ENCODE peak calls at places on chromosomes 1 and 21, in six cellular contexts. V, X, I, W, Q and J are unnamed samples.

GRCh38 chr21:42997053-42997452 is 22.7 kb downstream of the PKNOX1 start:
- DNase-seq in V (peak; percentile 43), X (no peak), I (no peak), W (no peak), Q (peak; percentile 60), J (no peak)

GRCh38 chr1:41024953-41025352 is 3.4 kb upstream of the SLFNL1 start:
- DNase-seq in V (no peak), X (no peak), I (no peak), W (no peak), Q (no peak), J (no peak)

GRCh38 chr1:115811140-115811828 is 29.6 kb downstream of the NHLH2 start:
- DNase-seq in V (no peak), X (no peak), I (no peak), W (no peak), Q (no peak), J (no peak)

GRCh38 chr21:34704119-34704518 is 35.3 kb downstream of the CLIC6 start:
- DNase-seq in V (peak; percentile 63), X (no peak), I (no peak), W (no peak), Q (no peak), J (no peak)

GRCh38 chr1:167640051-167640450 is 10.0 kb downstream of the RCSD1 start:
- DNase-seq in V (no peak), X (no peak), I (no peak), W (no peak), Q (no peak), J (no peak)

GRCh38 chr21:45640888-45641479 is 2.5 kb upstream of the PCBP3 start:
- DNase-seq in V (peak; percentile 86), X (no peak), I (no peak), W (no peak), Q (no peak), J (no peak)

GRCh38 chr1:210132582-210132981 is 100.0 kb upstream of the SERTAD4 start:
- DNase-seq in V (peak; percentile 44), X (peak; percentile 25), I (no peak), W (no peak), Q (no peak), J (no peak)

GRCh38 chr1:91499904-91500755 is 521 bp upstream of the CDC7 start:
- DNase-seq in V (no peak), X (peak; percentile 88), I (no peak), W (no peak), Q (no peak), J (no peak)

GRCh38 chr1:8423134-8423701 is 105.3 kb downstream of the SLC45A1 start:
- DNase-seq in V (peak; percentile 45), X (no peak), I (peak; percentile 59), W (no peak), Q (peak; percentile 47), J (peak; percentile 44)

GRCh38 chr1:113747376-113747775 is 11.9 kb downstream of the PHTF1 start:
- DNase-seq in V (no peak), X (no peak), I (no peak), W (no peak), Q (no peak), J (no peak)

GRCh38 chr1:214102907-214103306 is 115.1 kb downstream of the PROX1 start:
- DNase-seq in V (no peak), X (no peak), I (no peak), W (peak; percentile 4), Q (no peak), J (no peak)

GRCh38 chr1:41412748-41413147 is 51.5 kb downstream of the FOXO6 start:
- DNase-seq in V (no peak), X (no peak), I (no peak), W (no peak), Q (no peak), J (no peak)

GRCh38 chr1:52842643-52843310 is at the start of gene ZYG11A:
- DNase-seq in V (peak; percentile 87), X (peak; percentile 93), I (peak; percentile 63), W (no peak), Q (peak; percentile 49), J (peak; percentile 55)

GRCh38 chr1:164673584-164674214 is 114.7 kb downstream of the PBX1 start:
- DNase-seq in V (peak; percentile 52), X (peak; percentile 43), I (no peak), W (no peak), Q (no peak), J (no peak)

GRCh38 chr1:198333744-198334143 is 176.9 kb downstream of the NEK7 start:
- DNase-seq in V (no peak), X (no peak), I (no peak), W (no peak), Q (no peak), J (no peak)

GRCh38 chr1:53982034-53982761 is 35.8 kb downstream of the LDLRAD1 start:
- DNase-seq in V (peak; percentile 15), X (peak; percentile 59), I (peak; percentile 54), W (no peak), Q (peak; percentile 32), J (no peak)

GRCh38 chr1:237387144-237387505 is 345.1 kb downstream of the RYR2 start:
- DNase-seq in V (no peak), X (no peak), I (no peak), W (no peak), Q (no peak), J (no peak)

DNA sequence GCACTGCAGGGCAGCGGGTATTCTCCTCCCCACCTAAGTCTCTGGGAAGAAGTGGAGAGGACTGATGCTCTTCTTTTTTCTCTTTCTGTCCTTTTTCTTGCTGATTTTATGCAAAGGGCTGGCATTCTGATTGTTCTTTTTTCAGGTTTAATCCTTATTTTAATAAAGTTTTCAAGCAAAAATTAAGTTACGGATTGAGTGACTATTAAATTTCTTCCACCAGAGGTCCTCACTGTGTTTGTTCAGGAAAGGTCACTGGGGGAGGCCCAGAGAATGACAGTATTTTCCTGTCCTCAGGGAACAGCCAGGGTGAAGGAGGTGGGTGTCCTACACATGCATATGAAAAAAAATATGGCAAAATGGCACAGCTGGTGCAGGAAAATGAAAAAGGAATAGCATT is 4.4 kb upstream of the ELF3 start:
- DNase-seq in V (no peak), X (no peak), I (no peak), W (no peak), Q (no peak), J (no peak)
- TF ChIP-seq CTCF in V (peak; percentile 42), X (peak; percentile 6), I (peak; percentile 51), W (peak; percentile 73), Q (peak; percentile 54), J (no peak)

GRCh38 chr1:39081266-39082139 is 55.4 kb downstream of the NDUFS5 start:
- DNase-seq in V (peak; percentile 19), X (peak; percentile 66), I (peak; percentile 55), W (no peak), Q (peak; percentile 18), J (no peak)
- TF ChIP-seq CTCF in V (no peak), X (no peak), I (no peak), W (no peak), Q (peak; percentile 14), J (no peak)

GRCh38 chr1:182885591-182885990 is 46.4 kb downstream of the DHX9 start:
- DNase-seq in V (no peak), X (no peak), I (no peak), W (no peak), Q (no peak), J (no peak)
- TF ChIP-seq CTCF in V (no peak), X (no peak), I (no peak), W (no peak), Q (no peak), J (no peak)

GRCh38 chr1:152034654-152035405 is 2.0 kb downstream of the S100A11 start:
- DNase-seq in V (peak; percentile 88), X (peak; percentile 77), I (peak; percentile 66), W (peak; percentile 61), Q (no peak), J (peak; percentile 41)

GRCh38 chr1:152034324-152034653 is 2.5 kb downstream of the S100A11 start:
- DNase-seq in V (no peak), X (no peak), I (no peak), W (no peak), Q (no peak), J (no peak)

GRCh38 chr1:152037920-152038658 is 1.3 kb upstream of the S100A11 start:
- DNase-seq in V (no peak), X (peak; percentile 89), I (no peak), W (no peak), Q (no peak), J (no peak)

GRCh38 chr1:152036316-152037216 is at the start of gene S100A11:
- DNase-seq in V (peak; percentile 86), X (peak; percentile 94), I (peak; percentile 84), W (no peak), Q (peak; percentile 94), J (peak; percentile 63)

GRCh38 chr1:152035406-152036315 is 1.1 kb downstream of the S100A11 start:
- DNase-seq in V (peak; percentile 68), X (peak; percentile 65), I (no peak), W (no peak), Q (no peak), J (no peak)
- TF ChIP-seq CTCF in V (no peak), X (no peak), I (no peak), W (no peak), Q (no peak), J (no peak)